ENCODE peak calls at places on chromosomes 3 and 15, in six cellular contexts. K is GM03348; C is EL; V is activated naive CD4-positive, alpha-beta T cell treated with anti-CD3 and anti-CD28 coated beads for 36 hours; N is endothelial cell; R is activated CD4-positive, alpha-beta memory T cell treated with anti-CD3 and anti-CD28 coated beads for 36 hours. A is an unnamed sample.

GRCh38 chr3:62332771-62333381 is 40.5 kb downstream of the FEZF2 start:
- DNase-seq in K (peak; percentile 21), C (peak; percentile 20), V (peak; percentile 6), N (peak; percentile 15), R (no peak), A (no peak)

GRCh38 chr3:110479676-110480075 is 591.9 kb upstream of the NECTIN3 start:
- DNase-seq in K (no peak), C (no peak), V (no peak), N (no peak), R (no peak), A (no peak)

GRCh38 chr3:187264051-187264450 is 27.5 kb downstream of the MASP1 start:
- DNase-seq in K (peak; percentile 55), C (peak; percentile 89), V (no peak), N (no peak), R (no peak), A (no peak)

GRCh38 chr3:194305356-194306108 is 45.6 kb downstream of the CPN2 start:
- DNase-seq in K (no peak), C (no peak), V (no peak), N (no peak), R (peak; percentile 8), A (no peak)

GRCh38 chr3:109851854-109852253 is 514.5 kb upstream of the DPPA4 start:
- DNase-seq in K (no peak), C (no peak), V (no peak), N (no peak), R (no peak), A (no peak)

GRCh38 chr15:89845305-89845893 is 30.7 kb upstream of the ANPEP start:
- DNase-seq in K (peak; percentile 82), C (peak; percentile 92), V (no peak), N (no peak), R (no peak), A (no peak)

GRCh38 chr3:140850210-140850955 is 91.3 kb upstream of the SLC25A36 start:
- DNase-seq in K (no peak), C (peak; percentile 2), V (no peak), N (no peak), R (no peak), A (no peak)

GRCh38 chr3:127197300-127198150 is 4.6 kb downstream of the PRR23E start:
- DNase-seq in K (no peak), C (no peak), V (no peak), N (no peak), R (no peak), A (no peak)

GRCh38 chr3:64196236-64196929 is 28.9 kb downstream of the PRICKLE2 start:
- DNase-seq in K (no peak), C (no peak), V (no peak), N (no peak), R (no peak), A (no peak)

GRCh38 chr3:63912768-63913588 is 795 bp upstream of the SCAANT1 start:
- DNase-seq in K (peak; percentile 41), C (peak; percentile 54), V (peak; percentile 44), N (peak; percentile 31), R (peak; percentile 67), A (no peak)

A was measured in NCI-H1105.